ENCODE peak calls at places on chromosomes 13 and 19, in eight cellular contexts. One of them, this sample, is unnamed.
A peak's percentile ranks its signal among the peaks of the same experiment; 100 is the strongest.

GRCh38 chr13:82947121-82948077 is 934.9 kb downstream of the SLITRK1 start:
- DNase-seq in testis: no peak
- DNase-seq in pancreas: no peak
- DNase-seq in mammary epithelial cell: peak; percentile 11
- DNase-seq in Panc1: no peak
- DNase-seq in heart right ventricle: no peak
- DNase-seq in GM23338: no peak
- DNase-seq in tibial artery: no peak
- DNase-seq in this sample: no peak

GRCh38 chr19:2239771-2240770 is 3.4 kb downstream of the SF3A2 start:
- DNase-seq in heart right ventricle: no peak
- DNase-seq in testis: peak; percentile 63
- DNase-seq in tibial artery: no peak
- DNase-seq in mammary epithelial cell: no peak
- DNase-seq in Panc1: no peak
- DNase-seq in pancreas: no peak
- DNase-seq in GM23338: peak; percentile 80
- DNase-seq in this sample: no peak

GRCh38 chr19:16920816-16921529 is 32.2 kb downstream of the F2RL3 start:
- DNase-seq in mammary epithelial cell: peak; percentile 96
- DNase-seq in pancreas: no peak
- DNase-seq in heart right ventricle: no peak
- DNase-seq in Panc1: no peak
- DNase-seq in tibial artery: no peak
- DNase-seq in testis: no peak
- DNase-seq in GM23338: no peak
- DNase-seq in this sample: peak; percentile 26

GRCh38 chr13:52001120-52001731 is 10.0 kb downstream of the ATP7B start:
- DNase-seq in tibial artery: no peak
- DNase-seq in GM23338: peak; percentile 82
- DNase-seq in heart right ventricle: no peak
- DNase-seq in pancreas: no peak
- DNase-seq in mammary epithelial cell: no peak
- DNase-seq in testis: no peak
- DNase-seq in Panc1: no peak
- DNase-seq in this sample: no peak

GRCh38 chr13:21297452-21297851 is 121.0 kb downstream of the MRPL57 start:
- DNase-seq in GM23338: no peak
- DNase-seq in heart right ventricle: no peak
- DNase-seq in testis: no peak
- DNase-seq in tibial artery: no peak
- DNase-seq in mammary epithelial cell: no peak
- DNase-seq in pancreas: no peak
- DNase-seq in Panc1: no peak
- DNase-seq in this sample: no peak

GRCh38 chr13:24684600-24684998 is 4.4 kb downstream of the ATP12A start:
- DNase-seq in GM23338: no peak
- DNase-seq in tibial artery: no peak
- DNase-seq in Panc1: no peak
- DNase-seq in pancreas: no peak
- DNase-seq in testis: no peak
- DNase-seq in mammary epithelial cell: peak; percentile 62
- DNase-seq in heart right ventricle: no peak
- DNase-seq in this sample: no peak

GRCh38 chr19:54287456-54287855 is 6.5 kb upstream of the LILRB2 start:
- DNase-seq in tibial artery: no peak
- DNase-seq in testis: no peak
- DNase-seq in mammary epithelial cell: no peak
- DNase-seq in GM23338: no peak
- DNase-seq in heart right ventricle: no peak
- DNase-seq in Panc1: no peak
- DNase-seq in pancreas: no peak
- DNase-seq in this sample: no peak

GRCh38 chr13:113562085-113562749 is 22.3 kb upstream of the TFDP1 start:
- DNase-seq in heart right ventricle: peak; percentile 63
- DNase-seq in Panc1: no peak
- DNase-seq in tibial artery: peak; percentile 70
- DNase-seq in testis: peak; percentile 84
- DNase-seq in pancreas: peak; percentile 39
- DNase-seq in mammary epithelial cell: peak; percentile 22
- DNase-seq in GM23338: peak; percentile 93
- DNase-seq in this sample: peak; percentile 89

GRCh38 chr13:112160558-112160957 is 93.6 kb downstream of the SOX1 start:
- DNase-seq in GM23338: no peak
- DNase-seq in testis: no peak
- DNase-seq in Panc1: no peak
- DNase-seq in tibial artery: peak; percentile 34
- DNase-seq in heart right ventricle: no peak
- DNase-seq in pancreas: no peak
- DNase-seq in mammary epithelial cell: no peak
- DNase-seq in this sample: no peak

GRCh38 chr13:36531746-36532486 is 99.6 kb downstream of the CCNA1 start:
- DNase-seq in GM23338: no peak
- DNase-seq in mammary epithelial cell: peak; percentile 24
- DNase-seq in testis: no peak
- DNase-seq in tibial artery: no peak
- DNase-seq in heart right ventricle: no peak
- DNase-seq in Panc1: no peak
- DNase-seq in pancreas: no peak
- DNase-seq in this sample: no peak

GRCh38 chr19:39347332-39348227 is 5.4 kb downstream of the SAMD4B start:
- DNase-seq in tibial artery: no peak
- DNase-seq in mammary epithelial cell: no peak
- DNase-seq in pancreas: no peak
- DNase-seq in GM23338: no peak
- DNase-seq in Panc1: no peak
- DNase-seq in testis: no peak
- DNase-seq in heart right ventricle: no peak
- DNase-seq in this sample: no peak

GRCh38 chr19:42178791-42179500 is 38.5 kb downstream of the DEDD2 start:
- DNase-seq in testis: no peak
- DNase-seq in heart right ventricle: no peak
- DNase-seq in tibial artery: no peak
- DNase-seq in mammary epithelial cell: no peak
- DNase-seq in Panc1: no peak
- DNase-seq in pancreas: no peak
- DNase-seq in GM23338: peak; percentile 85
- DNase-seq in this sample: peak; percentile 58

GRCh38 chr13:23623394-23623793 is 53.2 kb downstream of the TNFRSF19 start:
- DNase-seq in tibial artery: no peak
- DNase-seq in mammary epithelial cell: no peak
- DNase-seq in testis: no peak
- DNase-seq in pancreas: no peak
- DNase-seq in heart right ventricle: no peak
- DNase-seq in Panc1: no peak
- DNase-seq in GM23338: no peak
- DNase-seq in this sample: no peak

GRCh38 chr19:55584871-55585270 is 4.2 kb upstream of the ZNF579 start:
- DNase-seq in tibial artery: no peak
- DNase-seq in Panc1: no peak
- DNase-seq in testis: no peak
- DNase-seq in GM23338: no peak
- DNase-seq in heart right ventricle: no peak
- DNase-seq in pancreas: no peak
- DNase-seq in mammary epithelial cell: no peak
- DNase-seq in this sample: no peak

GRCh38 chr19:8208710-8209110 is 460 bp upstream of the CERS4 start:
- DNase-seq in Panc1: no peak
- DNase-seq in heart right ventricle: peak; percentile 86
- DNase-seq in tibial artery: peak; percentile 73
- DNase-seq in GM23338: no peak
- DNase-seq in testis: peak; percentile 83
- DNase-seq in pancreas: no peak
- DNase-seq in mammary epithelial cell: no peak
- DNase-seq in this sample: peak; percentile 64

GRCh38 chr19:8206147-8207087 is 2.8 kb upstream of the CERS4 start:
- DNase-seq in mammary epithelial cell: no peak
- DNase-seq in testis: no peak
- DNase-seq in pancreas: peak; percentile 66
- DNase-seq in heart right ventricle: no peak
- DNase-seq in tibial artery: no peak
- DNase-seq in GM23338: peak; percentile 88
- DNase-seq in Panc1: no peak
- DNase-seq in this sample: no peak

GRCh38 chr19:8209111-8209964 is at the start of gene CERS4:
- DNase-seq in pancreas: peak; percentile 84
- DNase-seq in Panc1: no peak
- DNase-seq in GM23338: peak; percentile 95
- DNase-seq in heart right ventricle: no peak
- DNase-seq in testis: peak; percentile 78
- DNase-seq in mammary epithelial cell: no peak
- DNase-seq in tibial artery: peak; percentile 72
- DNase-seq in this sample: peak; percentile 69

GRCh38 chr19:8208119-8208709 is 956 bp upstream of the CERS4 start:
- DNase-seq in pancreas: peak; percentile 31
- DNase-seq in mammary epithelial cell: no peak
- DNase-seq in tibial artery: no peak
- DNase-seq in Panc1: no peak
- DNase-seq in testis: peak; percentile 82
- DNase-seq in GM23338: peak; percentile 69
- DNase-seq in heart right ventricle: peak; percentile 27
- DNase-seq in this sample: no peak

DNA sequence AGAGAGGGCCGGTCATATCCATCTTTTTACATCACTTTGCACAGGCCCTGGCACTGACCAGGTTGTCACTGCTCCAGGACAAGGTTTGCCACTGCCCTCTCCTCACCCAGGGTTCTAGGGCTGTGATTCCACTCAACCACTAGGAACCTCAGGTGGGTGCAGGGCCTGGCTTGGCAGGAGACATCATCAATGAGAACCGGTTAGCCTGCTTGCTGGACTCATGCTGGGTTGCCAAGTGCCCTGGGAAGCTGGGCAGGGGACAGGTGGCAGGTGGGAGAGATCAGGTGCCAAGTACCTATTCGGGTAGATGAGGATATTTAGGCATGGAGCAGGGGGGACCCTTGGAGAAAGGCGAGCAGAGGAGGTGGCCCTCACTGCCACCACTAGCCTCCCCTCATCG is 4.2 kb upstream of the CERS4 start:
- DNase-seq in heart right ventricle: no peak
- DNase-seq in Panc1: no peak
- DNase-seq in testis: no peak
- DNase-seq in GM23338: peak; percentile 41
- DNase-seq in tibial artery: no peak
- DNase-seq in mammary epithelial cell: no peak
- DNase-seq in pancreas: peak; percentile 90
- DNase-seq in this sample: no peak
- H3K4me1 ChIP-seq in heart right ventricle: peaks cover 14% of the 10 kb centered on the region
- H3K4me1 ChIP-seq in Panc1: peaks cover 4% of the 10 kb centered on the region
- H3K4me1 ChIP-seq in testis: peaks cover 11% of the 10 kb centered on the region
- H3K4me1 ChIP-seq in GM23338: peaks cover 47% of the 10 kb centered on the region
- H3K4me1 ChIP-seq in tibial artery: peaks cover 14% of the 10 kb centered on the region
- H3K4me1 ChIP-seq in mammary epithelial cell: peaks cover 12% of the 10 kb centered on the region
- H3K4me1 ChIP-seq in pancreas: peaks cover 34% of the 10 kb centered on the region
- H3K4me1 ChIP-seq in this sample: peaks cover 3% of the 10 kb centered on the region

DNA sequence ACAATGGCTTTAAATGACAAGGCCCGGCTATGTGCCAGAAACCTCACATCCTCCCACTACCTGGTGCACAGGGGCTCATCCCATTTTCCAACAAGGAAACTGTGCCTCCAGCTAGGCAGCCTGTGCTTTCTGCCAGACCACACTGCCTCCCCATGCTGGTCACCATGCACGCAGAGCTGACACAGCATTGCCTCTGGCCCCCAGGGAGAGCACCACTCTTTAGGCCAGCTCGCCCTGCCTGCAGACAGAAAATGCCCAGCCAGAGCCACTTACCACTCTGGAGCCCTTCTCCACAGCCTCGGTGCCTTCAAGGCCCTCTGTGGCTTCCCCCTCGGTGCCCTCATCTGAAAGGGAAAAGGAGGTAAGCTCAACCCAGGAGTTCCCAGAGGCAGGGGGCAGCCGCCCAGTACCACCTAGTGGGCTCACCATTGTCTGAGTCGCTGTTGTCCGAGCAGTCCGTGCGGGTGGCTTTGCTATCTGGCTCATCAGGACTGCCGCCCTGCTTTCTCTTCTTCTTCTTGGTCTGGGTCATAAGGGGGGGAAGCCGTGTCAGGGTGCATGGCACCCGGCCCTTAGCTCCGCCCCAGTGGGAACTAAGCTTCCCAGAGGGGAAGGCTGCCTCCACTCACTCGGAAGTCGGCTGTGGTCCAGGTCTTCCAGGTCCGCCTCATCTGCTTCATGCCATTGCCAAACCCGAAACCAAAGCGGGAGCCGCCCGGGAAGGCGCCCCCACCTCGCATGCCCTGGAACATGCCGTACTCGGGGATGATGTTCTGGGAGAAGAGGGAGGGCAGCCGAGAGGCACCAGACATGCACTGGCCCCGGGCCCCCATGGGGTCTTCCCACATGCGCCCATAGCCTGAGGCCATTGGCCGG is 18.0 kb downstream of the AKAP8L start:
- DNase-seq in pancreas: no peak
- DNase-seq in heart right ventricle: no peak
- DNase-seq in Panc1: no peak
- DNase-seq in mammary epithelial cell: no peak
- DNase-seq in tibial artery: peak; percentile 55
- DNase-seq in testis: no peak
- DNase-seq in GM23338: no peak
- DNase-seq in this sample: no peak
- H3K36me3 ChIP-seq in pancreas: peaks cover 42% of the 10 kb centered on the region
- H3K36me3 ChIP-seq in heart right ventricle: peaks cover 63% of the 10 kb centered on the region
- H3K36me3 ChIP-seq in Panc1: no peaks in the 10 kb centered on the region
- H3K36me3 ChIP-seq in mammary epithelial cell: peaks cover 27% of the 10 kb centered on the region
- H3K36me3 ChIP-seq in tibial artery: peaks cover 76% of the 10 kb centered on the region
- H3K36me3 ChIP-seq in testis: no peaks in the 10 kb centered on the region
- H3K36me3 ChIP-seq in GM23338: peaks cover 6% of the 10 kb centered on the region
- H3K36me3 ChIP-seq in this sample: peaks cover 92% of the 10 kb centered on the region

GRCh38 chr13:75670496-75670895 is 34.4 kb downstream of the LMO7 start:
- DNase-seq in testis: no peak
- DNase-seq in mammary epithelial cell: no peak
- DNase-seq in heart right ventricle: no peak
- DNase-seq in GM23338: no peak
- DNase-seq in pancreas: no peak
- DNase-seq in Panc1: no peak
- DNase-seq in tibial artery: no peak
- DNase-seq in this sample: no peak
- H3K4me1 ChIP-seq in testis: no peaks in the 10 kb centered on the region
- H3K4me1 ChIP-seq in mammary epithelial cell: peaks cover 8% of the 10 kb centered on the region
- H3K4me1 ChIP-seq in heart right ventricle: no peaks in the 10 kb centered on the region
- H3K4me1 ChIP-seq in GM23338: peaks cover under 1% of the 10 kb centered on the region
- H3K4me1 ChIP-seq in pancreas: no peaks in the 10 kb centered on the region
- H3K4me1 ChIP-seq in Panc1: no peaks in the 10 kb centered on the region
- H3K4me1 ChIP-seq in tibial artery: peaks cover 5% of the 10 kb centered on the region
- H3K4me1 ChIP-seq in this sample: no peaks in the 10 kb centered on the region

DNA sequence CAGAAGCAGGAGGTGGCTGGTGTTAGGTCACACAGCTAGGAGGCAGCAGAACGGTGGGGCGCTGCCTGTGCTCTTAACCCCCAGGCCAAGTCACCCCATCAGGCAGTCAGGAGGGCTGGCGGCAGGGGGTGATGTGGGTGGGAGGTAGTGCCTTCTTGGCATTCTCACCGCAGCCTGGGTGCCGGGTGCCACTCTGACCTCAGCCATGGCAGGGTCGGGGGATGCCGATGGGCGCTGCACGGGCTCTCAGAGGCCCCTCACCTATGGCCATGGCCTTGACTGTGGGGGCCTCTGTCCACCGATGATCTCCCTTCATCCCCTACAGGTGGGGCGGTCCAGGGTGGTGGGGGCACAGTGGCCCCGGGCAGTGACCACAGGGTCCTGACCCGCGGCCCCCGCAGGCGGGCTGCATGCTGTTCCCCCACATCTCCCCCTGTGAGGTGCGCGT is 5.6 kb downstream of the PTOV1 start:
- DNase-seq in mammary epithelial cell: no peak
- DNase-seq in heart right ventricle: no peak
- DNase-seq in pancreas: no peak
- DNase-seq in tibial artery: no peak
- DNase-seq in GM23338: no peak
- DNase-seq in testis: no peak
- DNase-seq in Panc1: no peak
- DNase-seq in this sample: no peak
- H3K36me3 ChIP-seq in mammary epithelial cell: no peaks in the 10 kb centered on the region
- H3K36me3 ChIP-seq in heart right ventricle: peaks cover 36% of the 10 kb centered on the region
- H3K36me3 ChIP-seq in pancreas: peaks cover 10% of the 10 kb centered on the region
- H3K36me3 ChIP-seq in tibial artery: peaks cover 67% of the 10 kb centered on the region
- H3K36me3 ChIP-seq in GM23338: no peaks in the 10 kb centered on the region
- H3K36me3 ChIP-seq in testis: no peaks in the 10 kb centered on the region
- H3K36me3 ChIP-seq in Panc1: no peaks in the 10 kb centered on the region
- H3K36me3 ChIP-seq in this sample: peaks cover 67% of the 10 kb centered on the region